ENCODE peak calls at places on chromosomes 6 and 20, in nine cellular contexts. J is BJ, A is left ventricle myocardium inferior, H is pancreas, I is kidney, U is hepatocyte, F is IMR-90, D is breast epithelium, Q is NB4. K is an unnamed sample.

GRCh38 chr6:159462446-159462845 is 230.6 kb downstream of the SOD2 start:
- DNase-seq in J (no peak), I (no peak), H (no peak), U (no peak), D (no peak), Q (no peak), A (no peak), F (no peak), K (no peak)

GRCh38 chr6:144331610-144332009 is 46.5 kb downstream of the UTRN start:
- DNase-seq in I (no peak), J (peak; percentile 24), F (peak; percentile 93), H (no peak), D (no peak), A (no peak), Q (no peak), U (no peak), K (no peak)

GRCh38 chr20:796916-797315 is 28.6 kb upstream of the SLC52A3 start:
- DNase-seq in A (no peak), I (no peak), J (no peak), H (no peak), F (no peak), Q (no peak), U (no peak), D (no peak), K (no peak)

GRCh38 chr20:41293269-41294037 is 24.1 kb downstream of the ZHX3 start:
- DNase-seq in I (no peak), A (no peak), F (peak; percentile 78), D (no peak), H (no peak), U (no peak), Q (no peak), J (no peak), K (no peak)

GRCh38 chr20:14521436-14521835 is 184.0 kb upstream of the FLRT3 start:
- DNase-seq in H (no peak), U (no peak), F (peak; percentile 41), J (peak; percentile 4), I (no peak), Q (no peak), A (no peak), D (no peak), K (no peak)

GRCh38 chr6:32074996-32075532 is 34.1 kb downstream of the TNXB start:
- DNase-seq in H (no peak), J (no peak), I (peak; percentile 30), Q (no peak), F (peak; percentile 34), A (no peak), D (no peak), U (no peak), K (no peak)

GRCh38 chr6:88858455-88858854 is 105.0 kb downstream of the RNGTT start:
- DNase-seq in H (no peak), I (no peak), U (no peak), A (no peak), D (no peak), J (no peak), Q (no peak), F (no peak), K (no peak)

GRCh38 chr6:37021356-37022129 is 16.1 kb downstream of the FGD2 start:
- DNase-seq in H (no peak), U (peak; percentile 42), J (no peak), F (peak; percentile 61), A (no peak), D (no peak), I (no peak), Q (peak; percentile 74), K (no peak)

DNA sequence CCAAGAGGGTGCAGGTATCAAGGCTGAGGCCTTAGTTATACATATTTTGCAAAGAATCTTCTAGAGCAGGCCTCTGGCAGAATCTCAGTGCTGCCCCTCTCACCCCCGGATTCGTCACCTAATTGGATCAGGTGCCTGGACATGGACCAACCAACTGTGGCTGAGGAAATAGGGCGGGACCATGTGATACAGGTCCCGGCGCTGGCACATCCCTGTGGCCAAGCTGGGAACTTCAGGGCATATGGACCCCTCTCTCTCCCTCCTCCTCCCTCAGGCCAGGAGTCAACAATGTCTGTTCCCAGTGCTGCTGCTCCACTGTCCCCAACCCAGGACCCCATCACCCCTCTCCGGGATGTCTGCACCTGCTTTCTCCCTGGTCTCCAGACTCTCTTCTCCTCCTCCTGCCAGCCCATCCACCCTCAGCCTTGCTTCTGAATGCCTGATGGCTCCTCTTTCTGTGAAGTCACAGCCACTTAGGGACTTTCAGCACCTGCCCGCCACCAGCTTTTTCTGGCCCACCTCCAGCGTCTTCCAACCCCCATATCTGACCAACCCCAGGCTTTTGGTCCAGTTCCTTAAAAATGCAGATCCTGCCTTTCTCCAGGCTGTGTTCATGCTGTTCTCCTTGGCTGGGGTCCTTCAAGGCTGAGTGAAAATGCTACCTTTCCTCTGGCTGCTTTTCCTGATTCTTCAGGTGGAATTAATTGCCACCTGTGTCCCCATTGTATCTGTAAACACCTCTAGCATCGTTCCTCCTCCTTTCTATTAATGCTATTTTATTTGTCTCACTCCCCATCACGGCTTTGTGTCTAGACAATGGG is 19.0 kb upstream of the MLN start:
- DNase-seq in I (peak; percentile 62), Q (peak; percentile 47), J (no peak), D (no peak), H (no peak), F (no peak), U (no peak), A (no peak), K (no peak)
- TF ChIP-seq CTCF in I (no peak), Q (peak; percentile 20), J (peak; percentile 27), D (no peak), H (no peak), F (peak; percentile 27), U (peak; percentile 8), A (no peak), K (no peak)

DNA sequence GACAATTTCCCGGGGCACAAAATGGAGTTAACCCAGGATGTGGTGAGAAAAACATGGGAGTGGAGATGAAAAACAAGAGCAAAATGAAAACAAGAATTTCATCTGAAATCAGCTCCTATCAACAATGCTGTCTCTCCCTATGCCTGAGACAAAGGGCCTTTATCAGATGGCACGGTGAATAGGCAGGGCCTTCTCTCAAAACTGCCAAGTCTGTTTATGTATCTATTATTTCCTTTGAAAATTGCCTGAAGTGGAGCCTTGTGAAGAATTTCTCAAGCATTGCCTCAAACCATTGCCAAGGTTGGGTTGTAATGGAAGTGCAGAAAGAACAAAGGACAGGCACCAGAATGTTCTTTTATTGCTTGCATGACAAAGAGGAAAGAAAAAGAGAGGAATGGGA is 74.7 kb downstream of the BTBD3 start:
- DNase-seq in H (no peak), Q (no peak), A (no peak), J (no peak), D (no peak), F (no peak), U (no peak), I (no peak), K (no peak)
- TF ChIP-seq CTCF in H (no peak), Q (no peak), A (no peak), J (no peak), D (no peak), F (no peak), U (no peak), I (no peak), K (no peak)

GRCh38 chr20:33604991-33605370 is 57.1 kb upstream of the C20orf144 start:
- DNase-seq in U (no peak), F (no peak), J (no peak), Q (no peak), H (no peak), D (no peak), A (no peak), I (no peak), K (no peak)

GRCh38 chr20:33601861-33602260 is 60.3 kb upstream of the C20orf144 start:
- DNase-seq in J (no peak), F (no peak), H (no peak), D (no peak), I (no peak), A (no peak), U (no peak), Q (peak; percentile 40), K (no peak)

GRCh38 chr20:33606114-33606771 is 55.9 kb upstream of the C20orf144 start:
- DNase-seq in I (no peak), D (no peak), U (no peak), Q (no peak), J (no peak), H (no peak), F (no peak), A (no peak), K (peak; percentile 45)

GRCh38 chr20:33602826-33603590 is 59.1 kb upstream of the C20orf144 start:
- DNase-seq in U (no peak), Q (no peak), F (peak; percentile 50), H (no peak), J (no peak), A (no peak), D (no peak), I (no peak), K (no peak)

DNA sequence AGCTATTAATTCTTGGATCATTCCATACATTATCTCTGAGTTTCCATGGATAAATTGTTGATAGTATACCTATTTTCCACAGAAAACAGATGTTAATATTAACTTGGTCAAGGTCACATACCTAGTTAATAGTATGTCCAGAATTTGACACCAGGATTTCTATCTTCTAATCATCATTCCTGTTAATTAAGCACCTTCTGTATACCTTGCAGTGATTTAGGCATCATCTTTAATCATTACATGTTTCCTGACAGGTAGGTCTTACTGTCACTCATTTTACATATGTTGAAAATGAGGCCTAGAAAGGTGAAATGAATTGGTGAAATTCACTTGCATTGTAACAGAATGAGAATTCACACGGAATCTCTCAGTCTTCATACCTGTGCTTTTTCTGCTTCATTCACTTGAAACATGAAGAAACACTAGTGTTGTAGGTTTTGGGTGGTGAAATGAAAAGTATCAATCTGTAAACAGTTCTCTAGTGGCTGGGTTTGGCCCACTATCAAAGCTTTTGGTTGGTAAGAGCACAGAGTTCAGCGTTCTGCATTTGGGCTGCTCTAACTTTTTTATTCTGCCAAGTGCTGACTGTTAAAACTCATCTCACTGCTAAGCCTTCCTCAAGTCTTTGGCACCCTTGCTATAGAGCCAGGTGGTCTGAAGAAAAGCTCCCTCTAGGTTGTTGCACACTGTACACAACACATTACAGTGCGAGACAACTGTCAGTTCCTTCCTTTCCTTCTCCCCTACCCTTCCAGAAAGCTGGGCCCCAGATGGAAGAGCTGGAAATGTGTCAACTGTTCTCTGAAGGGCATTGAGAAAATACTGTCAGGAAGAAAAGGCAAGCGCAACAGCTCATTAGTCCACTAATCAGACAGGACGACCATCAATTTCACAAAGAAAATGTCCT is 57.8 kb upstream of the C20orf144 start:
- DNase-seq in J (no peak), I (no peak), H (no peak), Q (no peak), F (no peak), U (no peak), A (no peak), D (no peak), K (no peak)
- TF ChIP-seq CTCF in J (no peak), I (no peak), H (no peak), Q (no peak), F (no peak), U (no peak), A (no peak), D (no peak), K (no peak)

DNA sequence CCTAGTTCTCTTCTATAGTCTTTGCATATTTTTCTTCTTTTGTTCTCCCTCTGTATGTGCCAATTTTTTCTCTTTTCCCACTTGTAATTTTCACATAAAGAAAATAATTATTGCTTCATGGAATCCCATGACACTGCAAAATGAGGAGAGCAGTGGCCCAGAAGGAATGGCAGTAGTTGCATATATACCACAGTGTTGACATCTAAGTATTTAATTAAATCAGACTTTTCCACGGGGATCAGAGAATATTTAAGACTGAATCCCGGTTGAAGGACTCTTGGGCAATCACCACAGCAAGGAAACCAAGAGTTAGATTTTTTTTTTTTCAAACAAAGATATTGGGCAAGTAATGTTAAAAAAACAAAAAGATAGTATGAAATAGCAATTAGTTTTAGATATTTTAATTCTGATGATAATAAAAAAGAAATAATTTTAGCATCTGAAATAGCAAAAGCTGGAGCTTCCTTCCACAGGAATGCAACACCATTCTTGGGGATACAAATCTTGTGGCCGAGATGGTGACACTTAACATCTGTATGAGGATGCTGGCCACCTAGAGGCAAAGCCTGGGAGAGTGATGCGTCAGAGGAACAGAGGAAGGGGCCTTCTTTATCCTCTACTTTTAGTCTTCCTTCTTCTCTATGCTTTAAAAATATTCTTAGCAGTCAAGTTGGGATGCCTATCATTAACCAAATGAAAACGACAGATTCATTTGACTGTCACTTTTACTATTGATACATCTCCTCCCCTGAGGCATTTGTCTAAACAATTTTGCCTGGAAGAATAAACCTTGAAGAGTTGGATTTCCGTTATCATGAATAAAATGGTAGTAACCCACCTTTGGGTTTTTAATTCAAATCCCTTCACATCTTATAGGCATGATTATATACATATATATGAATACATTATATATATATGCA is 356.2 kb downstream of the GJA1 start:
- DNase-seq in H (no peak), Q (peak; percentile 11), F (no peak), U (no peak), A (no peak), I (no peak), D (no peak), J (no peak), K (no peak)
- TF ChIP-seq CTCF in H (no peak), Q (no peak), F (no peak), U (no peak), A (peak; percentile 14), I (no peak), D (no peak), J (no peak), K (no peak)

K was measured in GM10248.